ENCODE peak calls at places on chromosomes 3 and 15, in six cellular contexts. X is CD8-positive, alpha-beta memory T cell; Q is NCI-H774; N is T-helper 1 cell; Z is GM04503; L is activated T-cell treated with anti-CD3 and anti-CD28 coated beads for 1 hour. O is an unnamed sample.
A peak's percentile ranks its signal among the peaks of the same experiment; 100 is the strongest.

GRCh38 chr3:102460579-102460978 is 25.8 kb downstream of the ZPLD1 start:
- DNase-seq in X (no peak), Q (no peak), N (no peak), Z (no peak), L (no peak), O (no peak)

GRCh38 chr3:73498764-73499622 is 125.7 kb downstream of the PDZRN3 start:
- DNase-seq in X (no peak), Q (peak; percentile 51), N (no peak), Z (no peak), L (no peak), O (no peak)

GRCh38 chr3:58564456-58565160 is 12.6 kb downstream of the FAM107A start:
- DNase-seq in X (no peak), Q (no peak), N (no peak), Z (peak; percentile 73), L (no peak), O (no peak)

GRCh38 chr15:27454281-27455060 is 483.5 kb downstream of the GABRG3 start:
- DNase-seq in X (no peak), Q (no peak), N (no peak), Z (no peak), L (no peak), O (no peak)

GRCh38 chr15:60973637-60974415 is 255.3 kb downstream of the RORA start:
- DNase-seq in X (no peak), Q (no peak), N (no peak), Z (peak; percentile 30), L (no peak), O (no peak)

GRCh38 chr3:150545419-150546225 is 674 bp downstream of the SERP1 start:
- DNase-seq in X (peak; percentile 9), Q (no peak), N (peak; percentile 62), Z (no peak), L (peak; percentile 29), O (no peak)

GRCh38 chr15:88738796-88739195 is 64.4 kb upstream of the ACAN start:
- DNase-seq in X (no peak), Q (no peak), N (no peak), Z (no peak), L (no peak), O (no peak)

GRCh38 chr15:96888764-96889163 is 558.3 kb downstream of the NR2F2 start:
- DNase-seq in X (no peak), Q (no peak), N (no peak), Z (no peak), L (no peak), O (no peak)

GRCh38 chr3:117149577-117149976 is 440.0 kb downstream of the TUSC7 start:
- DNase-seq in X (no peak), Q (no peak), N (no peak), Z (no peak), L (no peak), O (no peak)